ENCODE peak calls at places on chromosomes 13 and 19, in ten cellular contexts. C, V, A, R, N, D, F, Q, G and E are unnamed samples.

GRCh38 chr19:17294051-17294891 is 9.0 kb downstream of the ABHD8 start:
- DNase-seq in C (peak), V (no peak), A (no peak), R (no peak), N (peak), D (no peak), F (no peak), Q (peak), G (peak), E (peak)

GRCh38 chr13:65892859-65893258 is 1337.3 kb downstream of the PCDH9 start:
- DNase-seq in C (peak), V (no peak), A (no peak), R (no peak), N (no peak), D (no peak), F (no peak), Q (no peak), G (no peak), E (no peak)

GRCh38 chr19:5152767-5153532 is 184.0 kb downstream of the KDM4B start:
- DNase-seq in C (no peak), V (no peak), A (no peak), R (no peak), N (no peak), D (no peak), F (no peak), Q (no peak), G (no peak), E (no peak)

GRCh38 chr13:70604448-70604847 is 496.2 kb upstream of the KLHL1 start:
- DNase-seq in C (no peak), V (no peak), A (no peak), R (no peak), N (no peak), D (no peak), F (no peak), Q (no peak), G (no peak), E (no peak)

GRCh38 chr13:23980160-23980551 is 82.9 kb upstream of the C1QTNF9B start:
- DNase-seq in C (peak), V (peak), A (peak), R (no peak), N (peak), D (peak), F (peak), Q (peak), G (peak), E (peak)

GRCh38 chr13:102484329-102484728 is 82.5 kb upstream of the FGF14 start:
- DNase-seq in C (no peak), V (peak), A (no peak), R (no peak), N (peak), D (no peak), F (peak), Q (no peak), G (no peak), E (no peak)

GRCh38 chr13:114319441-114319871 is 5.2 kb downstream of the CHAMP1 start:
- DNase-seq in C (peak), V (peak), A (no peak), R (no peak), N (peak), D (no peak), F (peak), Q (no peak), G (peak), E (peak)

GRCh38 chr13:34926513-34926912 is 15.6 kb upstream of the NBEA start:
- DNase-seq in C (peak), V (peak), A (no peak), R (no peak), N (peak), D (no peak), F (peak), Q (no peak), G (no peak), E (peak)

GRCh38 chr13:40275636-40276035 is 390.8 kb downstream of the FOXO1 start:
- DNase-seq in C (no peak), V (no peak), A (no peak), R (no peak), N (peak), D (no peak), F (peak), Q (no peak), G (peak), E (no peak)

GRCh38 chr13:73065665-73066350 is 7.0 kb downstream of the KLF5 start:
- DNase-seq in C (no peak), V (peak), A (no peak), R (no peak), N (no peak), D (no peak), F (no peak), Q (no peak), G (no peak), E (no peak)

GRCh38 chr19:7373862-7374261 is 25.1 kb downstream of the ARHGEF18 start:
- DNase-seq in C (no peak), V (no peak), A (no peak), R (no peak), N (peak), D (no peak), F (no peak), Q (no peak), G (no peak), E (no peak)

GRCh38 chr19:16588089-16588823 is 16.0 kb upstream of the SLC35E1 start:
- DNase-seq in C (peak), V (peak), A (no peak), R (no peak), N (no peak), D (no peak), F (peak), Q (peak), G (no peak), E (no peak)

GRCh38 chr13:76148926-76149325 is 512.8 kb downstream of the LMO7 start:
- DNase-seq in C (no peak), V (peak), A (no peak), R (no peak), N (peak), D (no peak), F (peak), Q (no peak), G (peak), E (peak)

GRCh38 chr19:533485-534058 is 2.0 kb downstream of the CDC34 start:
- DNase-seq in C (peak), V (no peak), A (no peak), R (no peak), N (peak), D (no peak), F (no peak), Q (no peak), G (no peak), E (peak)

GRCh38 chr13:67258482-67258881 is 28.3 kb upstream of the PCDH9 start:
- DNase-seq in C (no peak), V (peak), A (no peak), R (no peak), N (no peak), D (no peak), F (peak), Q (no peak), G (no peak), E (no peak)

GRCh38 chr13:25874907-25875306 is 176.9 kb downstream of the SHISA2 start:
- DNase-seq in C (no peak), V (no peak), A (peak), R (no peak), N (no peak), D (no peak), F (no peak), Q (peak), G (no peak), E (no peak)

GRCh38 chr13:46992383-46992952 is 95.6 kb upstream of the HTR2A start:
- DNase-seq in C (no peak), V (peak), A (no peak), R (no peak), N (peak), D (no peak), F (peak), Q (no peak), G (no peak), E (no peak)

GRCh38 chr19:14361824-14362223 is 19.4 kb upstream of the ADGRE5 start:
- DNase-seq in C (peak), V (no peak), A (no peak), R (no peak), N (peak), D (no peak), F (peak), Q (peak), G (no peak), E (no peak)

GRCh38 chr13:113413898-113414282 is 39.4 kb downstream of the ADPRHL1 start:
- DNase-seq in C (no peak), V (no peak), A (no peak), R (no peak), N (peak), D (no peak), F (peak), Q (no peak), G (peak), E (no peak)

GRCh38 chr19:40271706-40272105 is 13.4 kb downstream of the AKT2 start:
- DNase-seq in C (no peak), V (no peak), A (no peak), R (no peak), N (no peak), D (no peak), F (no peak), Q (no peak), G (no peak), E (no peak)

GRCh38 chr13:29914591-29914990 is 64.2 kb upstream of the UBL3 start:
- DNase-seq in C (no peak), V (no peak), A (no peak), R (no peak), N (no peak), D (no peak), F (no peak), Q (no peak), G (no peak), E (no peak)

GRCh38 chr13:95628488-95628887 is 16.0 kb downstream of the DZIP1 start:
- DNase-seq in C (no peak), V (no peak), A (no peak), R (no peak), N (no peak), D (no peak), F (no peak), Q (no peak), G (no peak), E (no peak)

GRCh38 chr19:41412953-41413352 is 14.2 kb downstream of the B3GNT8 start:
- DNase-seq in C (no peak), V (no peak), A (no peak), R (no peak), N (no peak), D (no peak), F (no peak), Q (no peak), G (no peak), E (no peak)

GRCh38 chr19:38683393-38684077 is 36.1 kb downstream of the ACTN4 start:
- DNase-seq in C (peak), V (peak), A (peak), R (no peak), N (peak), D (no peak), F (peak), Q (no peak), G (peak), E (peak)

GRCh38 chr13:29707876-29708543 is 112.5 kb upstream of the SLC7A1 start:
- DNase-seq in C (peak), V (peak), A (peak), R (no peak), N (peak), D (peak), F (peak), Q (peak), G (peak), E (peak)

GRCh38 chr13:20174656-20175405 is 14.0 kb upstream of the GJA3 start:
- DNase-seq in C (peak), V (peak), A (peak), R (peak), N (peak), D (no peak), F (peak), Q (no peak), G (peak), E (peak)

GRCh38 chr19:35392742-35393350 is 22.0 kb downstream of the GPR42 start:
- DNase-seq in C (no peak), V (no peak), A (no peak), R (no peak), N (no peak), D (no peak), F (no peak), Q (no peak), G (no peak), E (no peak)

GRCh38 chr19:50567882-50568281 is 353 bp downstream of the LRRC4B start:
- DNase-seq in C (no peak), V (no peak), A (no peak), R (no peak), N (no peak), D (no peak), F (no peak), Q (no peak), G (no peak), E (no peak)

GRCh38 chr13:26471807-26472206 is 85.7 kb upstream of the WASF3 start:
- DNase-seq in C (no peak), V (no peak), A (no peak), R (no peak), N (no peak), D (no peak), F (no peak), Q (no peak), G (no peak), E (no peak)

GRCh38 chr19:11797491-11797890 is 832 bp upstream of the ZNF491 start:
- DNase-seq in C (peak), V (peak), A (peak), R (peak), N (peak), D (peak), F (peak), Q (peak), G (peak), E (peak)

GRCh38 chr13:39259371-39259770 is 221.1 kb downstream of the NHLRC3 start:
- DNase-seq in C (no peak), V (no peak), A (no peak), R (no peak), N (no peak), D (no peak), F (no peak), Q (no peak), G (no peak), E (no peak)

GRCh38 chr13:59715591-59715990 is 448.1 kb downstream of the DIAPH3 start:
- DNase-seq in C (no peak), V (no peak), A (no peak), R (no peak), N (no peak), D (no peak), F (no peak), Q (no peak), G (no peak), E (no peak)

GRCh38 chr19:48403606-48404005 is 10.1 kb downstream of the GRIN2D start:
- DNase-seq in C (peak), V (peak), A (no peak), R (no peak), N (peak), D (no peak), F (peak), Q (peak), G (peak), E (peak)

GRCh38 chr13:67416047-67416925 is 186.2 kb upstream of the PCDH9 start:
- DNase-seq in C (no peak), V (peak), A (no peak), R (no peak), N (no peak), D (peak), F (peak), Q (no peak), G (peak), E (peak)

GRCh38 chr19:17806945-17807344 is 12.0 kb downstream of the B3GNT3 start:
- DNase-seq in C (no peak), V (no peak), A (no peak), R (no peak), N (no peak), D (no peak), F (no peak), Q (no peak), G (no peak), E (no peak)